ENCODE peak calls at places on chromosomes 6 and 20, in four cellular contexts. M, L, G and C are unnamed samples.

GRCh38 chr20:25738198-25738597 is 41.5 kb upstream of the ZNF337 start:
- DNase-seq in M (no peak), L (no peak), G (no peak), C (no peak)

GRCh38 chr6:41367700-41368099 is 32.3 kb downstream of the NCR2 start:
- DNase-seq in M (peak), L (peak), G (peak), C (peak)

GRCh38 chr6:43838276-43839036 is 68.4 kb downstream of the VEGFA start:
- DNase-seq in M (no peak), L (peak), G (peak), C (no peak)

GRCh38 chr20:43096471-43096870 is 93.2 kb downstream of the PTPRT start:
- DNase-seq in M (no peak), L (peak), G (no peak), C (no peak)

GRCh38 chr6:85798934-85799490 is 156.3 kb upstream of the SYNCRIP start:
- DNase-seq in M (no peak), L (no peak), G (no peak), C (no peak)

GRCh38 chr6:43269273-43270007 is 26.2 kb downstream of the TTBK1 start:
- DNase-seq in M (no peak), L (no peak), G (no peak), C (no peak)

GRCh38 chr6:138007014-138007472 is 100.2 kb downstream of the PERP start:
- DNase-seq in M (no peak), L (peak), G (no peak), C (no peak)

GRCh38 chr6:42452171-42453026 is 673 bp upstream of the TRERF1 start:
- DNase-seq in M (peak), L (peak), G (peak), C (peak)

GRCh38 chr20:56809668-56810067 is 180.6 kb downstream of the TFAP2C start:
- DNase-seq in M (no peak), L (no peak), G (no peak), C (no peak)

GRCh38 chr6:119390276-119390793 is 40.8 kb upstream of the MAN1A1 start:
- DNase-seq in M (no peak), L (peak), G (no peak), C (no peak)

GRCh38 chr6:38638941-38639497 is 710 bp downstream of the BTBD9 start:
- DNase-seq in M (peak), L (peak), G (peak), C (no peak)

GRCh38 chr20:3224681-3225421 is 14.1 kb downstream of the SLC4A11 start:
- DNase-seq in M (no peak), L (no peak), G (no peak), C (no peak)

GRCh38 chr6:4466769-4467480 is 309.3 kb upstream of the CDYL start:
- DNase-seq in M (no peak), L (no peak), G (no peak), C (no peak)

GRCh38 chr6:132797975-132798819 is at the start of gene SLC18B1:
- DNase-seq in M (peak), L (peak), G (peak), C (peak)

GRCh38 chr20:37980876-37981275 is 52.4 kb downstream of the TTI1 start:
- DNase-seq in M (no peak), L (no peak), G (no peak), C (no peak)

GRCh38 chr20:29318871-29319461 is 1938.5 kb upstream of the DEFB115 start:
- DNase-seq in M (no peak), L (no peak), G (no peak), C (no peak)

GRCh38 chr6:28206527-28207243 is 18.4 kb upstream of the ZSCAN9 start:
- DNase-seq in M (no peak), L (peak), G (no peak), C (no peak)

GRCh38 chr6:157066781-157067491 is 256.4 kb downstream of the TMEM242 start:
- DNase-seq in M (no peak), L (no peak), G (no peak), C (no peak)

GRCh38 chr6:25088513-25088912 is 152.8 kb upstream of the RIPOR2 start:
- DNase-seq in M (no peak), L (no peak), G (no peak), C (no peak)

GRCh38 chr6:28922004-28922840 is 1.6 kb downstream of the TRIM27 start:
- DNase-seq in M (no peak), L (no peak), G (peak), C (no peak)

GRCh38 chr6:169556758-169557505 is 144.9 kb downstream of the WDR27 start:
- DNase-seq in M (no peak), L (no peak), G (no peak), C (no peak)

GRCh38 chr6:122365775-122366403 is 33.6 kb upstream of the HSF2 start:
- DNase-seq in M (no peak), L (no peak), G (no peak), C (no peak)

GRCh38 chr6:35341557-35341956 is 801 bp upstream of the PPARD start:
- DNase-seq in M (no peak), L (no peak), G (no peak), C (no peak)

GRCh38 chr6:12818324-12818723 is 101.8 kb downstream of the PHACTR1 start:
- DNase-seq in M (no peak), L (no peak), G (peak), C (no peak)

GRCh38 chr6:113853252-113853651 is 3.9 kb upstream of the MARCKS start:
- DNase-seq in M (no peak), L (peak), G (no peak), C (no peak)

GRCh38 chr20:18802012-18802634 is 11.5 kb upstream of the SCP2D1 start:
- DNase-seq in M (no peak), L (no peak), G (no peak), C (no peak)

GRCh38 chr6:41442800-41443501 is 103.2 kb upstream of the FOXP4 start:
- DNase-seq in M (peak), L (peak), G (peak), C (peak)

GRCh38 chr6:11126876-11127275 is 15.4 kb upstream of the ERVFRD-1 start:
- DNase-seq in M (no peak), L (no peak), G (no peak), C (no peak)

GRCh38 chr6:160139420-160139851 is 17.8 kb downstream of the SLC22A1 start:
- DNase-seq in M (no peak), L (no peak), G (no peak), C (no peak)

GRCh38 chr20:25863536-25864325 is 167.1 kb upstream of the ZNF337 start:
- DNase-seq in M (no peak), L (no peak), G (no peak), C (no peak)

GRCh38 chr6:69816017-69816416 is 19.2 kb upstream of the LMBRD1 start:
- DNase-seq in M (no peak), L (no peak), G (no peak), C (no peak)

GRCh38 chr6:83464741-83465140 is 33.9 kb upstream of the ME1 start:
- DNase-seq in M (no peak), L (no peak), G (no peak), C (no peak)